ENCODE peak calls at places on chromosomes 1 and 21, in six cellular contexts. J is colonic mucosa; N is transverse colon; I is stomach; D is MM.1S; M is CD8-positive, alpha-beta T cell. Q is an unnamed sample. For H3K27me3, the result is how much of the 10 kb centered on the place peaks cover.

GRCh38 chr1:154856544-154856943 is 13.5 kb downstream of the KCNN3 start:
- DNase-seq in J (no peak), N (no peak), I (no peak), D (no peak), M (no peak), Q (no peak)

GRCh38 chr1:61962631-61963030 is 220.4 kb downstream of the PATJ start:
- DNase-seq in J (no peak), N (no peak), I (no peak), D (no peak), M (no peak), Q (no peak)

GRCh38 chr1:180611016-180611930 is 20.5 kb upstream of the XPR1 start:
- DNase-seq in J (no peak), N (no peak), I (no peak), D (no peak), M (no peak), Q (peak)

GRCh38 chr1:87392241-87393192 is 63.8 kb downstream of the LMO4 start:
- DNase-seq in J (peak), N (no peak), I (no peak), D (no peak), M (no peak), Q (peak)

GRCh38 chr1:201320168-201320842 is 37.0 kb downstream of the PKP1 start:
- DNase-seq in J (no peak), N (no peak), I (no peak), D (no peak), M (no peak), Q (no peak)

GRCh38 chr1:216883518-216883917 is 160.3 kb upstream of the ESRRG start:
- DNase-seq in J (no peak), N (no peak), I (no peak), D (no peak), M (no peak), Q (no peak)

GRCh38 chr1:25724201-25724600 is 75.8 kb upstream of the SELENON start:
- DNase-seq in J (no peak), N (no peak), I (no peak), D (no peak), M (no peak), Q (no peak)

GRCh38 chr1:24108334-24109165 is 3.4 kb downstream of the MYOM3 start:
- DNase-seq in J (peak), N (peak), I (no peak), D (no peak), M (no peak), Q (peak)

GRCh38 chr1:56897150-56898004 is 42.8 kb downstream of the C8A start:
- DNase-seq in J (no peak), N (no peak), I (peak), D (no peak), M (no peak), Q (no peak)

GRCh38 chr1:3548895-3549294 is 62.4 kb downstream of the MEGF6 start:
- DNase-seq in J (no peak), N (no peak), I (no peak), D (no peak), M (no peak), Q (no peak)

GRCh38 chr1:18344755-18345154 is 136.0 kb upstream of the KLHDC7A start:
- DNase-seq in J (no peak), N (no peak), I (no peak), D (no peak), M (no peak), Q (no peak)

GRCh38 chr1:101219919-101220695 is 16.7 kb upstream of the S1PR1 start:
- DNase-seq in J (no peak), N (no peak), I (no peak), D (no peak), M (no peak), Q (no peak)

GRCh38 chr1:52659851-52660596 is 27.1 kb downstream of the SHISAL2A start:
- DNase-seq in J (no peak), N (no peak), I (no peak), D (no peak), M (no peak), Q (no peak)

GRCh38 chr1:7633521-7634245 is 137.4 kb upstream of the VAMP3 start:
- DNase-seq in J (no peak), N (no peak), I (no peak), D (no peak), M (no peak), Q (no peak)

GRCh38 chr21:20617130-20617529 is 381.1 kb upstream of the NCAM2 start:
- DNase-seq in J (no peak), N (no peak), I (peak), D (no peak), M (no peak), Q (no peak)

GRCh38 chr21:43574741-43575465 is 84.4 kb downstream of the HSF2BP start:
- DNase-seq in J (no peak), N (peak), I (no peak), D (no peak), M (no peak), Q (peak)

GRCh38 chr1:246404078-246404477 is 103.0 kb downstream of the SMYD3 start:
- DNase-seq in J (no peak), N (no peak), I (no peak), D (no peak), M (no peak), Q (no peak)

GRCh38 chr1:52193985-52194384 is 52.1 kb downstream of the ZFYVE9 start:
- DNase-seq in J (no peak), N (no peak), I (no peak), D (no peak), M (no peak), Q (no peak)

GRCh38 chr1:160853014-160853413 is 9.7 kb downstream of the CD244 start:
- DNase-seq in J (no peak), N (no peak), I (no peak), D (no peak), M (no peak), Q (no peak)

GRCh38 chr21:18138507-18138906 is 106.1 kb upstream of the CHODL start:
- DNase-seq in J (no peak), N (no peak), I (no peak), D (no peak), M (no peak), Q (no peak)

GRCh38 chr21:45975017-45975595 is 6.5 kb upstream of the COL6A1 start:
- DNase-seq in J (no peak), N (peak), I (peak), D (no peak), M (no peak), Q (no peak)

GRCh38 chr1:5819391-5820025 is 172.7 kb downstream of the NPHP4 start:
- DNase-seq in J (no peak), N (no peak), I (no peak), D (no peak), M (no peak), Q (no peak)

DNA sequence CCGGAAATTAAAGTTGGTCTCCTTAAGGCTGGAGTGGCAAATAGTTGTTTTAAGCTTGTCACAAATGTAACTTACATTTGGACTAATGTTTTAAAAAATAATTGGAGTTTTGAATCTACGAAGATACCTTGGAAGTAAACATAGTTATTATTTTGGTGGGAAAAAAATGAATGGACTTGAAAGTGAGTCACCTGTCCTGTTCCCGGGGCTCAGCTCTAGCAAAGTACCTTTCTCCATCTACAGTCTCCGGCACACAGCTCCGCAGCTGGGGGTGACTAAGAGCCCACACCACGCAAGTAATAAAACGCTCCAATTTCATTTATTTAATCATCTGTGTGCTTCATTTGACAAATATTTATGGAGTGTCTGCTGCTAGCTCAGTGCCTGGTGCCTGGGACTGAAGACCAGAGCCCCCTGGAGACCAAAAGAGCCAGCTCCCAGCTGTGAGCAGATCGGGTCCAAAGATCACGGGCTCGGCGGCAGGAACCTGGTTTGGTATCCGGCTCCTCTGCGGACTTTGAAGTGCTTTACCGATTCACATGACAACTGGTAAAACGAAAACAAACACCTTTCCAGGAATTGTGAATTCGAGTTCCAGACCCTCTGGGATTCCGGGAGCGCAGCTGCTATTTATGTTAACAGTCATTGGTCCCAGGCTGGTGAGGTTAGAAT is 1.7 kb upstream of the RIPK4 start:
- DNase-seq in J (peak), N (peak), I (peak), D (no peak), M (peak), Q (no peak)
- H3K27me3 ChIP-seq in J (under half), N (half or more), I (under half), D (half or more), M (under half), Q (half or more)

GRCh38 chr1:50424045-50424939 is 1.0 kb upstream of the DMRTA2 start:
- DNase-seq in J (no peak), N (no peak), I (no peak), D (no peak), M (no peak), Q (no peak)

GRCh38 chr1:50426108-50426700 is 3.0 kb upstream of the DMRTA2 start:
- DNase-seq in J (no peak), N (no peak), I (no peak), D (no peak), M (no peak), Q (no peak)

GRCh38 chr1:50424940-50425375 is 1.7 kb upstream of the DMRTA2 start:
- DNase-seq in J (no peak), N (no peak), I (no peak), D (no peak), M (no peak), Q (no peak)

GRCh38 chr1:50426702-50427085 is 3.5 kb upstream of the DMRTA2 start:
- DNase-seq in J (no peak), N (no peak), I (no peak), D (no peak), M (no peak), Q (no peak)

GRCh38 chr1:50425376-50426107 is 2.3 kb upstream of the DMRTA2 start:
- DNase-seq in J (no peak), N (no peak), I (no peak), D (no peak), M (no peak), Q (no peak)
- H3K27me3 ChIP-seq in J (half or more), N (half or more), I (half or more), D (under half), M (under half), Q (half or more)

DNA sequence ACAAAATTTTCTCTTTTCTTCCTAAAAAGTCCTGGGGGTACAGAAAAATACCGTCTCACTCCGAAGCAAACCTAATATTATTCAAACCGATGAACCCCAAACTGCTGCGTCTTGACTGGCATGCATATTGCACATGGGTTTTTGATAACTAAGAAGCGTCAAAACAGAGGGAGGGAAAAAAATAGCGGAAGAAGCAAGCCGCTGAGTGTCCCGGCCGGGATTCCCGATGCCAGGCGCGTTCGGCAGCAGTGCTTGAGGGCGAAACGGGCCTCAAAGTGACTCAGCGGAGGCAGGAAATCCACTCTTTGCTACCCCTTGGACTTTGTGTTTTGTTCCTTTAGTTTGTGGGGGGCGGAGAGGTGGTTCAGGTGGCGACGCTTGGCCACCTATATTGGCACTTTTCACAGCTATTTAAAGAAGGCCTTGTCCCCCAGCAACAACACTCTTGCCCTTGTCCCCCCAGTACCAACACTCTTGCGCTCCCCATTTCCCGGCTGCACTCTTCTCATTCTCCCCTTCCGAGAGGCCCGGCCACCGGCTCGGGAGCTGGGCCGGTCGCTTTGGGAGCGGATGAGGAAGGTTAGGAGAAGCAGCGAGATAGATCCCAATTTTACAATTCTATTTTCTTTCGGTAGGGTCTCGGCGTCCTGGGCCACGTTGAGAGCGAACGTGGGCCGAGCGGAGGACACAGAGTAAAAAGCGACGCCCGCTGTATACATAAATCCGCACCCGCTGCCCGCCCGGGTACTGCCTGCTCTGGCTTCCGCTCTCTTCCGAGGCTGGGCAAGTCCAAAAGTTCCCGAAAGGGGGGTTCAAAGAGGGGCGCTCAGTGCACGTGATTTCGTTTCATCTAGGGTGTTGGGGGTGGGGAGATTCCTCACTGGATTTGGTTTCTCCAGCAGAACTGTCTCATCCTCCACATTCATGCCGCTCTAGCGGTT is 2.5 kb downstream of the LMX1A start:
- DNase-seq in J (no peak), N (no peak), I (no peak), D (no peak), M (no peak), Q (no peak)
- H3K27me3 ChIP-seq in J (half or more), N (half or more), I (under half), D (under half), M (under half), Q (half or more)

DNA sequence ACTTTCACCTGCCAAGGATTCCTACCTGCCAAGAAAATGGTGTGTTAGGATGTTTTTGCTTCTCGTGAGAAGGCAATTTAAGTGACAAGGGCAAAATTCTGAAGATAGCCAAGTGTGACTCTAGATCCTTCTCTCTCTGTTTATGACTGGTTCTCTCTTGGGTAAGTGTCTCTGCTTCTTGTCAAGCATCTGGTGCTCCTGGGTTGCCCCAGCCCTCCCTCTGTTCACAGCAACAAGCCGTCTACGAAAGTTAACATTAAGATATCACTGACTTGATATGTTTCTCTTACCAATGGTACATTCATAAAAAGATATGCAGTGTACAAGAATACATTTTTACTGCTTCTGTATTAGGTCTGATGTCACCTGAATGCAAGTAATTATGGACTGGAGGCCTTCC is 55.4 kb downstream of the PROX1 start:
- DNase-seq in J (no peak), N (no peak), I (no peak), D (no peak), M (no peak), Q (no peak)
- H3K27me3 ChIP-seq in J (under half), N (under half), I (under half), D (under half), M (under half), Q (under half)

DNA sequence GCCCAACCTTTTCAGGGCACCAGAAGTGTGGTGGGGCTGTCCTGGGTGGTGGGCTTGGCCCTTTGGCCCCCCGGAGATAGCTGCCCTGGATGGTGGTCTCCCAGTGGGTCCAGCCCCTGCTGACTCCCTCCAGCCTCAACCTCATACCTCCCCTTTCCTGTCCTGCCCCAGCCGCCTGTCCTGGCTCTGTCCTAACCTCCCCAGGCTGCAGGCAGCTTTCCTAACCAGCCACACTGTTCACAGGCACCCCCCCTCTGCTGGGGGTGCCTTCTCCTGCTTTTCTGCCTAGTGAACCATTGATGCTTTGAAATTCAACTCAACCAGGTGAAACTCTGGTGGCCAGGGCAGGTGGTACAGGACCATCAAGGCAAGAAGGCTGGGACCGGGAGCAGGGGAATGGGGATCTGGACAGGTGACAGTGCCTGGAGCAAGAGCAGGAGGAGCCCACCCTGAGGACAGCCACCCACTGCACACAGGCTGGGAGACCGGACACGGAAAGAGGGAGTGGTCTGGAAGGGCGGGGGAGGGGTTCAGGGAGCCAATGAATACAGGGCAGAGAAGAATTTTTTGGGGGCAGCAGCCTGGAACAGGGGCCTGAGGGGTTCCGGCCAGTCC is 35.9 kb downstream of the RAP1GAP start:
- DNase-seq in J (no peak), N (no peak), I (no peak), D (no peak), M (no peak), Q (no peak)
- H3K27me3 ChIP-seq in J (under half), N (under half), I (under half), D (half or more), M (under half), Q (under half)

Q was measured in adrenal gland.